ENCODE peak calls at places on chromosomes 12 and 14, in four cellular contexts. B is HCT116, F is SK-N-SH, C is GM12878. G is an unnamed sample.
A peak's percentile ranks its signal among the peaks of the same experiment; 100 is the strongest.

GRCh38 chr14:56085471-56085870 is 32.7 kb upstream of the PELI2 start:
- DNase-seq in B (no peak), C (no peak), F (no peak), G (no peak)

GRCh38 chr12:44000309-44000952 is 164.6 kb downstream of the TMEM117 start:
- DNase-seq in B (peak; percentile 60), F (peak; percentile 11), C (no peak), G (peak; percentile 16)

GRCh38 chr14:57057803-57058202 is 210.9 kb downstream of the EXOC5 start:
- DNase-seq in C (no peak), B (no peak), F (no peak), G (no peak)

GRCh38 chr14:89986475-89986874 is 30.7 kb downstream of the TDP1 start:
- DNase-seq in C (no peak), F (no peak), B (no peak), G (no peak)

GRCh38 chr14:75307700-75308379 is 29.2 kb downstream of the FOS start:
- DNase-seq in F (peak; percentile 70), C (no peak), B (peak; percentile 69), G (peak; percentile 92)

GRCh38 chr14:99573000-99573330 is 31.0 kb downstream of the CCDC85C start:
- DNase-seq in F (no peak), C (no peak), B (no peak), G (no peak)

GRCh38 chr14:70278281-70278680 is 81.2 kb downstream of the COX16 start:
- DNase-seq in C (no peak), B (no peak), F (no peak), G (no peak)

GRCh38 chr12:112149596-112149995 is 24.2 kb downstream of the TRAFD1 start:
- DNase-seq in B (no peak), F (no peak), C (peak; percentile 35), G (no peak)

GRCh38 chr12:102067574-102068258 is 5.9 kb upstream of the WASHC3 start:
- DNase-seq in F (no peak), C (no peak), B (no peak), G (no peak)

GRCh38 chr12:94622475-94622874 is 27.9 kb downstream of the TMCC3 start:
- DNase-seq in C (no peak), F (peak; percentile 67), B (no peak), G (no peak)

GRCh38 chr14:95318870-95319311 is 817 bp downstream of the CLMN start:
- DNase-seq in C (no peak), B (no peak), F (no peak), G (peak; percentile 66)

GRCh38 chr14:93430319-93430801 is 379 bp upstream of the UNC79 start:
- DNase-seq in C (no peak), F (peak; percentile 88), B (no peak), G (peak; percentile 23)

GRCh38 chr12:76916170-76916540 is 37.3 kb upstream of the CSRP2 start:
- DNase-seq in B (no peak), C (no peak), F (no peak), G (no peak)

GRCh38 chr12:124817076-124818000 is 46.3 kb downstream of the SCARB1 start:
- DNase-seq in F (no peak), C (no peak), B (no peak), G (no peak)

DNA sequence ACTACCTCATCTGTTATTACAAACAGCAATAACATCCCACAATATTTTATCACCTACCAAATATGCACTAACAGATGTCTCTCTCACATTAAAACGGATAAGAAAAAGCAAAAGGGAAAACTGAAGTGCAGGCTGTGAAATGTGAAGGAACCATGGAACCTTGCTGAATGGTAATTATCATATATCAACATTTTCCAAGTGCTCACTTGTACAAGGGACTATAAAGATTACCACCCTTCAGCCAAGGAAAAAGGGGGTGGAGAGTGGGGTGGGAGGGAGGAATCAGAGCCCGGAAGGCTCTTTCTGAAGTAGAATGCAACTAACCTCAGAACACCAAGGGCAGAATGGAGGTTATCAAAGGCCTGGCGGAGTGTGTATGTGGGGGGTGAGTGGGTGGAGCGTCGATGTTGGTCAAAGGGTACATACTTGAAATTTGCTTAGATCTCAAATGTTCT is 1.2 kb downstream of the SNX6 start:
- DNase-seq in F (peak; percentile 46), B (no peak), C (no peak), G (no peak)
- TF ChIP-seq JUND in F (no peak), B (no peak), C (no peak), G (no peak)

DNA sequence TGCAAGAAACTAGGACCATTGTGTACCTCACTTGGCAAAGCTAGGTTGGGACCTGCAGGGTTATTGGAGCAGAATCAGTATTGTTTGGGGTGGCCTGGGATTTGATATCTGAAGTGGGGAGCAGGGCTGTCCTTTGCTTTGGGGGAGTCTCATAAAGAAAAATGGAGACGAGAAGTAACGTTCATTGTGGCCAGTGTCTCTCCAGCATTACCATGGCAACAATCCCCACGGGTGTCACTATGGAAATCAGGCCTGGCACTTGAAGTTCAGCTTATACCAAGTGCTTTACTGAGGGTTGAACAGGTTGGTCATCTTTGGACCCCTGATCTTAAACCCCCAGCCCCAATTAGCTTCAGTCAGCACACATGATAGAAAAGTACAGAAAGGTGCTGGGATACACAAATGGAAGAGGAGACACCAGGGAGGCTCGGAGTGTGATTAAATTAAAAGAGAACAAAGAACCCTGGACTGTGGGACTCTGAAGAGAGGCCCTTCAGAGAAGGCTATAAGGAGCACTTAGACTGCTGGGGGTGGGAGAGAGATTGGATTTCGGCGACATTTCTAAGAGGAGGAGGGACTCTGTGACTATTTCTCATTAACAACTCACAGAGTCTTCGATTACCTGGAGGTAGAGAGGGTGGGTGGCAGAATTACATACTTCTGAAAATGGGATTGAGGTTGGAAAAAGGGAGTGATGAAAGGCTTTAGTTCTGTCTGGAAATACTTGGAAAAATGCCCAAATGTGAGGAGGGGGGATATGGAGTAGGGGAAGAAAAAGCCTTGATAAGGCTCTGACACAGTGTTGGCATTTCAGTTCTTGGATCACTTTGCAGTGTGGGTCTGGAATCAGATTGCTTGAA is 3.7 kb downstream of the KIF5A start:
- DNase-seq in F (peak; percentile 30), B (no peak), C (no peak), G (no peak)
- TF ChIP-seq JUND in F (no peak), B (no peak), C (no peak), G (no peak)

GRCh38 chr12:16281157-16281556 is 3.7 kb upstream of the SLC15A5 start:
- DNase-seq in B (no peak), C (no peak), F (no peak), G (no peak)
- TF ChIP-seq JUND in B (no peak), C (no peak), F (no peak), G (no peak)

GRCh38 chr12:16299403-16299802 is 21.9 kb upstream of the SLC15A5 start:
- DNase-seq in F (no peak), B (no peak), C (no peak), G (no peak)
- TF ChIP-seq JUND in F (no peak), B (no peak), C (no peak), G (no peak)

GRCh38 chr12:12467701-12468218 is 94.9 kb downstream of the DUSP16 start:
- DNase-seq in F (no peak), B (no peak), C (no peak), G (no peak)
- TF ChIP-seq JUND in F (no peak), B (no peak), C (no peak), G (no peak)

DNA sequence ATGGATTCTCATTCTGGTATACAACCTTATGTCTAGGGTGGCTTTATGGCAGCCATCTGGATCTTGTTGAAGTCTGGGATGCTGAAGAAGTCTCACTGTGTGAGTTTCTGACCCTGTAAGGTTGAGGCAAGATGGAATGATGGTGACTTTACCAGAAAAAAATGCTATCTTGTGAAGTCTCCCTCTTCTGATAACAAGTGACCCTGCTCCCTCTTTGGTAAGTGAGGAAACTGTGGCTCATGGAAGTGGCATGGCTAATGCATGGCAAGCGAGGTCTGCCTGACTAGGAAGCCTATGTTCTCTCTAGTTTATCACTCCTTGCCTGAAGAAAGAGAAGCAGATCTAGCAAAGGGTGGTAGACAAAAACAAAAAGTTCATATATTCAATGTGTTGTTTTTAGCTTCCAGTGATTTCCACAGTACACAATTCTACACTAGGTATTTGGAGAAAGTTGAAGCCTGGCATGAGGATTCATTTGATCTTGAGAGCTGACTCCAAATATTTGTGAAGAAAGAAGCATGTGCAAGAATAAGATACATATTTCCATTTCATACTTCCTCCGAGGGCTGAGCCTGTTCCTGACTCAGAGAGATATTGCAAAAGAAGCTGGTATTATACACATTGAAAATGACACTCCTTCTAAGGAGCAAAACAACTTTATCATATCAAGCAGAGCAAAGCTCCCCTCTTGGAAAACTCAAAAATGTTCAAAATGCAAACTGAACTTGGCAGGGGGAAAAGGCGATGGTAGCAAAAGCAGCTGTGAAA is 63.6 kb downstream of the HELB start:
- DNase-seq in B (no peak), F (no peak), C (no peak), G (no peak)
- TF ChIP-seq JUND in B (no peak), F (no peak), C (no peak), G (no peak)

DNA sequence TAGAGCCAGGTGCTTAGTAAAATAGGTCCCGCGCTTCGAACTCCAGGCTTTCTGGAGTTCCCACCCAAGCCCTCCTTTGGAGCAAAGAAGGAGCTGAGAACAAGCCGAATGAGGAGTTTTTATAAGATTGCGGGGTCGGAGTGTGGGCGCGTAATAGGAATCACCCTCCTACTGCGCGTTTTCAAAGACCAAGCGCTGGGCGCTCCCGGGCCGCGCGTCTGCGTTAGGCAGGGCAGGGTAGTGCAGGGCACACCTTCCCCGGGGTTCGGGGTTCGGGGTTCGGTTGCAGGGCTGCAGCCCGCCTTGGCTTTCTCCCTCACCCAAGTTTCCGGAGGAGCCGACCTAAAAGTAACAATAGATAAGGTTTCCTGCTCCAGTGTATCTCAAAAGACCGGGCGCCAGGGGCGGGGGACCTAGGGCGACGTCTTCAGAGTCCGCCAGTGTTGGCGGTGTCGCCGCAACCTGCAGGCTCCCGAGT is 3.6 kb downstream of the SSTR1 start:
- DNase-seq in F (no peak), C (no peak), B (no peak), G (no peak)
- TF ChIP-seq JUND in F (no peak), C (no peak), B (no peak), G (no peak)

G was measured in T47D.